ENCODE peak calls at places on chromosomes 5 and 9, in five cellular contexts. One of them, this sample, is unnamed.

GRCh38 chr9:108668191-108668940 is 187.4 kb downstream of the ACTL7B start:
- DNase-seq in HepG2: no peak
- DNase-seq in GM12878: no peak
- DNase-seq in H1: no peak
- DNase-seq in K562: no peak
- DNase-seq in this sample: no peak

GRCh38 chr9:70049236-70049635 is 5.6 kb downstream of the MAMDC2 start:
- DNase-seq in HepG2: no peak
- DNase-seq in GM12878: no peak
- DNase-seq in H1: no peak
- DNase-seq in K562: no peak
- DNase-seq in this sample: no peak

GRCh38 chr5:20276061-20276958 is 288.3 kb upstream of the CDH18 start:
- DNase-seq in HepG2: peak; percentile 1
- DNase-seq in GM12878: no peak
- DNase-seq in H1: no peak
- DNase-seq in K562: no peak
- DNase-seq in this sample: no peak

GRCh38 chr9:34502471-34503335 is 20.1 kb downstream of the ENHO start:
- DNase-seq in HepG2: peak; percentile 18
- DNase-seq in GM12878: no peak
- DNase-seq in H1: no peak
- DNase-seq in K562: no peak
- DNase-seq in this sample: no peak

GRCh38 chr5:42889311-42889933 is 77.7 kb upstream of the SELENOP start:
- DNase-seq in HepG2: peak; percentile 82
- DNase-seq in GM12878: no peak
- DNase-seq in H1: peak; percentile 43
- DNase-seq in K562: peak; percentile 85
- DNase-seq in this sample: peak; percentile 66

GRCh38 chr5:116084231-116084630 is 594 bp upstream of the COMMD10 start:
- DNase-seq in HepG2: no peak
- DNase-seq in GM12878: no peak
- DNase-seq in H1: no peak
- DNase-seq in K562: peak; percentile 45
- DNase-seq in this sample: no peak

GRCh38 chr9:90188656-90189055 is 454.0 kb downstream of the DIRAS2 start:
- DNase-seq in HepG2: no peak
- DNase-seq in GM12878: no peak
- DNase-seq in H1: no peak
- DNase-seq in K562: no peak
- DNase-seq in this sample: no peak

GRCh38 chr5:43422143-43422542 is 10.0 kb upstream of the CCL28 start:
- DNase-seq in HepG2: peak; percentile 62
- DNase-seq in GM12878: no peak
- DNase-seq in H1: no peak
- DNase-seq in K562: no peak
- DNase-seq in this sample: no peak

GRCh38 chr9:127424669-127424986 is 446 bp downstream of the ZNF79 start:
- DNase-seq in HepG2: no peak
- DNase-seq in GM12878: no peak
- DNase-seq in H1: no peak
- DNase-seq in K562: no peak
- DNase-seq in this sample: no peak

GRCh38 chr5:174444791-174445190 is 279.6 kb upstream of the MSX2 start:
- DNase-seq in HepG2: no peak
- DNase-seq in GM12878: no peak
- DNase-seq in H1: no peak
- DNase-seq in K562: no peak
- DNase-seq in this sample: no peak

GRCh38 chr5:52598954-52599353 is 188.8 kb upstream of the ITGA1 start:
- DNase-seq in HepG2: no peak
- DNase-seq in GM12878: no peak
- DNase-seq in H1: no peak
- DNase-seq in K562: no peak
- DNase-seq in this sample: no peak

GRCh38 chr5:66882592-66883227 is 286.5 kb downstream of the MAST4 start:
- DNase-seq in HepG2: no peak
- DNase-seq in GM12878: no peak
- DNase-seq in H1: no peak
- DNase-seq in K562: no peak
- DNase-seq in this sample: no peak

GRCh38 chr5:78605611-78606010 is 43.0 kb downstream of the LHFPL2 start:
- DNase-seq in HepG2: no peak
- DNase-seq in GM12878: no peak
- DNase-seq in H1: no peak
- DNase-seq in K562: no peak
- DNase-seq in this sample: no peak
- TF ChIP-seq SRF in HepG2: no peak
- TF ChIP-seq SRF in GM12878: no peak
- TF ChIP-seq SRF in H1: no peak
- TF ChIP-seq SRF in K562: no peak
- TF ChIP-seq SRF in this sample: no peak

GRCh38 chr9:130659699-130660248 is 4.6 kb upstream of the PRDM12 start:
- DNase-seq in HepG2: no peak
- DNase-seq in GM12878: no peak
- DNase-seq in H1: no peak
- DNase-seq in K562: no peak
- DNase-seq in this sample: no peak
- TF ChIP-seq EZH2 in HepG2: no peak
- TF ChIP-seq EZH2 in GM12878: no peak
- TF ChIP-seq EZH2 in H1: no peak
- TF ChIP-seq EZH2 in K562: no peak
- TF ChIP-seq EZH2 in this sample: no peak

GRCh38 chr5:65434122-65434521 is 47.6 kb downstream of the ADAMTS6 start:
- DNase-seq in HepG2: no peak
- DNase-seq in GM12878: no peak
- DNase-seq in H1: no peak
- DNase-seq in K562: no peak
- DNase-seq in this sample: no peak
- TF ChIP-seq SRF in HepG2: no peak
- TF ChIP-seq SRF in GM12878: no peak
- TF ChIP-seq SRF in H1: no peak
- TF ChIP-seq SRF in K562: no peak
- TF ChIP-seq SRF in this sample: no peak

DNA sequence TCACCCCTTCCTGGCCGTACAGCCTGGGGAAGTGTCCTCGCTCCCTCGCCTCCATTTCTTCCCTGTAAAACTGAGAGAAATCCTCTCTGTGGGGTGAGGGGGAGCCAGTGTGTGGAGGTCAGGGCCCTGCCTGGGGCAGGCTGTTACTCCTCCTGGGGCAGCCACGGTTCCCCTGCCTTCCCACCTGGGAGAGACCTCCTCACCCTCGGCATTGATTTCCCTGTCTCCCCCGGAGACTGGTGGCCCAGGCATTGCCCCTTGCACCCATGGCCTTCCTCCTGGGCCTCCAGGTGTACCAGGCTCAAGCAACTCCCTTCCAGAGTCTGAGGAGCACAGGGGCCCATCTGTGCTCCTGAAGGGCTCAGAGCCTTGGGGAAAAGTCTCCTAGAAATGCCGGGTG is 75.6 kb upstream of the RNU6ATAC start:
- DNase-seq in HepG2: no peak
- DNase-seq in GM12878: no peak
- DNase-seq in H1: no peak
- DNase-seq in K562: no peak
- DNase-seq in this sample: no peak
- TF ChIP-seq EZH2 in HepG2: no peak
- TF ChIP-seq EZH2 in GM12878: no peak
- TF ChIP-seq EZH2 in H1: no peak
- TF ChIP-seq EZH2 in K562: no peak
- TF ChIP-seq EZH2 in this sample: no peak

DNA sequence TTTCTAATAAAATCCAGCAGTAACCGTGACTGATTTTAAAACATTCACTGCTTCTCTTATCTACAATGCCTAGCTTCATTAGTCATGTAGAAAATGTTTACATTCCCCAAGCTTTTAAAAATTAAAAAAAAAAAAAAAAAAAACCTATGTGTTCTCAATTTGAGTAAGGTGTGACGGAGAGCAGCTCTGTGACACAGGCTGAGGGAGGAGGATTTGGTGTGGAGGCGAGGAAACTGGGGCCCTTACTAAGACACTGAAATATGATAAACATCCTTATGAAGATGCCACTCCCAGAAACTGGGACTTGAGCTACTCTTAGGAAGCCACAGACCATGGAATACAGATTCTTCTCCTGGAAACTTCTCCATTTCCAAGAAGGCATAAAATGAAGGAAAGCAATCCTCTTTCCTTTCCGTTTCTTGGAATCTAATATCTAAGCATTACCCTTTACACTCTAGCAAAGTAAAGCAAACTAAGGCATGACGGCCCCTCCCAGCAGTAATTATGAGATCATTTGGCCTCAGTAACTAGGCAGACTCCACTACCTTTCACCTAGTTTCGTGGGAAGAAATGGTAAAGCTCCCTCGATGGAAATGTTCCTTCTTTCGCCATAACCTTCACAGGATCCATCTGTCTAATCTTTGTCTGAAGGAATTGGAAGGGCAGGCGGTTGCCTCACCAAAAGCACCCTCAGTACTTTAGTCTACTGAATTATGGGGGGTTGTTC is 23.5 kb downstream of the GRAMD2B start:
- DNase-seq in HepG2: no peak
- DNase-seq in GM12878: no peak
- DNase-seq in H1: no peak
- DNase-seq in K562: no peak
- DNase-seq in this sample: peak; percentile 71
- TF ChIP-seq SRF in HepG2: no peak
- TF ChIP-seq SRF in GM12878: no peak
- TF ChIP-seq SRF in H1: no peak
- TF ChIP-seq SRF in K562: no peak
- TF ChIP-seq SRF in this sample: no peak

GRCh38 chr5:157267766-157268480 is 2.0 kb downstream of the CYFIP2 start:
- DNase-seq in HepG2: no peak
- DNase-seq in GM12878: no peak
- DNase-seq in H1: no peak
- DNase-seq in K562: no peak
- DNase-seq in this sample: no peak

GRCh38 chr5:157265714-157266285 is at the start of gene CYFIP2:
- DNase-seq in HepG2: no peak
- DNase-seq in GM12878: no peak
- DNase-seq in H1: no peak
- DNase-seq in K562: peak; percentile 89
- DNase-seq in this sample: no peak

GRCh38 chr5:157269165-157269671 is 3.3 kb downstream of the CYFIP2 start:
- DNase-seq in HepG2: no peak
- DNase-seq in GM12878: no peak
- DNase-seq in H1: no peak
- DNase-seq in K562: no peak
- DNase-seq in this sample: no peak

GRCh38 chr5:157267025-157267424 is 1.1 kb downstream of the CYFIP2 start:
- DNase-seq in HepG2: no peak
- DNase-seq in GM12878: no peak
- DNase-seq in H1: no peak
- DNase-seq in K562: no peak
- DNase-seq in this sample: no peak

GRCh38 chr5:157266286-157267007 is 524 bp downstream of the CYFIP2 start:
- DNase-seq in HepG2: no peak
- DNase-seq in GM12878: no peak
- DNase-seq in H1: no peak
- DNase-seq in K562: no peak
- DNase-seq in this sample: no peak
- TF ChIP-seq EZH2 in HepG2: no peak
- TF ChIP-seq EZH2 in GM12878: no peak
- TF ChIP-seq EZH2 in H1: no peak
- TF ChIP-seq EZH2 in K562: no peak
- TF ChIP-seq EZH2 in this sample: no peak

GRCh38 chr5:158463188-158463587 is 604.2 kb upstream of the CLINT1 start:
- DNase-seq in HepG2: no peak
- DNase-seq in GM12878: no peak
- DNase-seq in H1: no peak
- DNase-seq in K562: no peak
- DNase-seq in this sample: no peak
- TF ChIP-seq SRF in HepG2: no peak
- TF ChIP-seq SRF in GM12878: no peak
- TF ChIP-seq SRF in H1: no peak
- TF ChIP-seq SRF in K562: no peak
- TF ChIP-seq SRF in this sample: no peak

GRCh38 chr5:57010786-57011185 is 58.9 kb upstream of the MIER3 start:
- DNase-seq in HepG2: no peak
- DNase-seq in GM12878: no peak
- DNase-seq in H1: no peak
- DNase-seq in K562: no peak
- DNase-seq in this sample: no peak
- TF ChIP-seq EZH2 in HepG2: no peak
- TF ChIP-seq EZH2 in GM12878: no peak
- TF ChIP-seq EZH2 in H1: no peak
- TF ChIP-seq EZH2 in K562: no peak
- TF ChIP-seq EZH2 in this sample: no peak

This sample was measured in HCT116.